ENCODE peak calls at places on chromosomes 1 and 21, in ten cellular contexts. E is CD4-positive, alpha-beta T cell; R is stimulated activated CD4-positive, alpha-beta T cell treated with anti-CD3 and anti-CD28 coated beads, Interleukin-15, amount 100 ng/mL, for 24 hours; N is pancreas; H is ELR; Z is right atrium auricular region; K is cerebellum; B is mucosa of descending colon; X is stimulated activated CD8-positive, alpha-beta memory T cell treated with anti-CD3 and anti-CD28 coated beads, Interleukin-4, amount 100 ng/mL, for 24 hours; V is uterus. O is an unnamed sample.

GRCh38 chr1:16921391-16922185 is at the start of gene CROCC:
- DNase-seq in V (no peak), K (peak; percentile 73), E (peak; percentile 40), R (peak; percentile 62), X (peak; percentile 36), Z (no peak), N (peak; percentile 88), B (peak; percentile 62), H (peak; percentile 42), O (no peak)

GRCh38 chr1:203354246-203354645 is 3.3 kb upstream of the FMOD start:
- DNase-seq in R (no peak), N (no peak), E (no peak), K (no peak), Z (no peak), B (no peak), H (peak; percentile 82), X (no peak), V (no peak), O (peak; percentile 54)

GRCh38 chr1:92169606-92170005 is 48.1 kb upstream of the C1orf146 start:
- DNase-seq in H (no peak), N (no peak), V (no peak), Z (no peak), X (no peak), K (no peak), R (no peak), B (no peak), E (no peak), O (no peak)

GRCh38 chr21:22154579-22155274 is 1156.5 kb downstream of the NCAM2 start:
- DNase-seq in K (no peak), H (no peak), V (no peak), Z (no peak), E (no peak), N (no peak), X (no peak), B (no peak), R (no peak), O (no peak)

GRCh38 chr1:109490934-109491302 is 3.0 kb upstream of the CYB561D1 start:
- DNase-seq in N (no peak), V (no peak), B (no peak), X (no peak), Z (no peak), E (no peak), R (no peak), K (peak; percentile 42), H (no peak), O (no peak)

GRCh38 chr1:53643881-53644390 is 95.0 kb downstream of the GLIS1 start:
- DNase-seq in X (no peak), K (no peak), Z (no peak), E (no peak), N (no peak), V (peak; percentile 4), H (no peak), B (no peak), R (no peak), O (no peak)

GRCh38 chr1:226708342-226708780 is 30.7 kb downstream of the ITPKB start:
- DNase-seq in B (no peak), X (no peak), H (peak; percentile 90), Z (no peak), R (peak; percentile 60), N (no peak), K (no peak), V (peak; percentile 51), E (no peak), O (peak; percentile 82)

GRCh38 chr1:20102875-20103274 is 16.5 kb downstream of the PLA2G2D start:
- DNase-seq in B (no peak), Z (no peak), X (no peak), R (no peak), N (no peak), H (peak; percentile 64), K (no peak), V (no peak), E (no peak), O (peak; percentile 36)

GRCh38 chr21:46081022-46081861 is 16.7 kb upstream of the COL6A2 start:
- DNase-seq in K (no peak), Z (peak; percentile 48), R (no peak), E (no peak), V (peak; percentile 26), H (peak; percentile 43), X (no peak), B (no peak), N (peak; percentile 7), O (no peak)

GRCh38 chr1:36977736-36978314 is 56.5 kb downstream of the GRIK3 start:
- DNase-seq in Z (no peak), K (no peak), B (no peak), V (no peak), H (no peak), N (no peak), R (no peak), X (no peak), E (no peak), O (no peak)

GRCh38 chr1:155909894-155910293 is 1.3 kb downstream of the RIT1 start:
- DNase-seq in X (no peak), B (no peak), N (no peak), Z (no peak), R (no peak), K (no peak), E (no peak), H (peak; percentile 58), V (no peak), O (no peak)

GRCh38 chr1:34403156-34403555 is 226.4 kb downstream of the C1orf94 start:
- DNase-seq in K (no peak), X (no peak), Z (no peak), H (no peak), E (no peak), R (no peak), B (no peak), V (no peak), N (no peak), O (no peak)

GRCh38 chr1:85278853-85279314 is 2.5 kb upstream of the BCL10 start:
- DNase-seq in K (no peak), X (peak; percentile 18), Z (peak; percentile 69), B (no peak), R (peak; percentile 60), H (peak; percentile 97), V (no peak), N (no peak), E (no peak), O (peak; percentile 87)

GRCh38 chr1:192846950-192847349 is 38.1 kb downstream of the RGS2 start:
- DNase-seq in X (no peak), K (no peak), N (no peak), Z (no peak), V (no peak), H (no peak), R (no peak), E (no peak), B (no peak), O (peak; percentile 30)

GRCh38 chr1:173503391-173503790 is 26.3 kb downstream of the PRDX6 start:
- DNase-seq in V (no peak), R (no peak), Z (no peak), B (no peak), K (peak; percentile 65), H (peak; percentile 38), E (no peak), N (no peak), X (no peak), O (peak; percentile 19)

GRCh38 chr1:91537281-91538069 is 36.8 kb downstream of the CDC7 start:
- DNase-seq in X (no peak), Z (no peak), R (no peak), N (no peak), E (no peak), B (no peak), V (no peak), K (no peak), H (peak; percentile 71), O (peak; percentile 80)

GRCh38 chr1:227459326-227459841 is 104.0 kb upstream of the ZNF678 start:
- DNase-seq in K (no peak), R (no peak), E (no peak), Z (no peak), N (no peak), X (no peak), V (no peak), B (no peak), H (no peak), O (no peak)

GRCh38 chr1:177780096-177780700 is 189.7 kb downstream of the SEC16B start:
- DNase-seq in N (peak; percentile 16), Z (no peak), K (peak; percentile 3), R (no peak), V (no peak), B (no peak), X (no peak), E (no peak), H (peak; percentile 65), O (no peak)

GRCh38 chr21:26715878-26716506 is 129.2 kb downstream of the ADAMTS1 start:
- DNase-seq in H (peak; percentile 69), Z (no peak), X (no peak), R (peak; percentile 32), V (peak; percentile 25), N (peak; percentile 44), E (no peak), K (peak; percentile 51), B (no peak), O (peak; percentile 16)

GRCh38 chr1:165068716-165069115 is 287.8 kb downstream of the LMX1A start:
- DNase-seq in H (no peak), X (no peak), E (no peak), V (no peak), K (no peak), B (no peak), Z (no peak), N (no peak), R (no peak), O (no peak)

GRCh38 chr1:77958391-77958790 is 20.5 kb downstream of the FUBP1 start:
- DNase-seq in H (no peak), V (no peak), B (no peak), N (no peak), R (no peak), X (no peak), Z (no peak), E (no peak), K (no peak), O (no peak)

O was measured in GM04504.